ENCODE peak calls at places on chromosomes 11 and 22, in five cellular contexts. J, O, C, G and F are unnamed samples.

GRCh38 chr11:20026629-20027545 is 133.4 kb downstream of the DBX1 start:
- DNase-seq in J (no peak), O (no peak), C (peak), G (peak), F (no peak)

GRCh38 chr11:30585067-30585891 is 874 bp downstream of the MPPED2 start:
- DNase-seq in J (no peak), O (no peak), C (peak), G (no peak), F (no peak)

GRCh38 chr11:122703541-122704272 is 48.2 kb downstream of the UBASH3B start:
- DNase-seq in J (no peak), O (no peak), C (no peak), G (no peak), F (no peak)

GRCh38 chr11:819129-819931 is 616 bp downstream of the PNPLA2 start:
- DNase-seq in J (peak), O (peak), C (peak), G (no peak), F (peak)

GRCh38 chr11:29124436-29124835 is 892.4 kb downstream of the KCNA4 start:
- DNase-seq in J (no peak), O (no peak), C (no peak), G (no peak), F (no peak)

GRCh38 chr11:46381046-46381835 is at the start of gene MDK:
- DNase-seq in J (no peak), O (no peak), C (peak), G (no peak), F (no peak)

GRCh38 chr11:120710354-120711187 is 199.0 kb downstream of the GRIK4 start:
- DNase-seq in J (peak), O (peak), C (peak), G (no peak), F (peak)

GRCh38 chr11:75261474-75261847 is 20.9 kb downstream of the TPBGL start:
- DNase-seq in J (no peak), O (no peak), C (no peak), G (no peak), F (no peak)

GRCh38 chr22:49550766-49551362 is 276.8 kb downstream of the BRD1 start:
- DNase-seq in J (no peak), O (no peak), C (no peak), G (no peak), F (no peak)

GRCh38 chr22:44870021-44870420 is 117.6 kb downstream of the ARHGAP8 start:
- DNase-seq in J (no peak), O (no peak), C (no peak), G (no peak), F (no peak)

GRCh38 chr11:65493367-65494176 is 5.3 kb upstream of the MALAT1 start:
- DNase-seq in J (peak), O (no peak), C (no peak), G (no peak), F (peak)

GRCh38 chr11:46047520-46047919 is 73.7 kb downstream of the PHF21A start:
- DNase-seq in J (no peak), O (no peak), C (no peak), G (no peak), F (no peak)

GRCh38 chr11:88300888-88301477 is 36.6 kb downstream of the CTSC start:
- DNase-seq in J (no peak), O (no peak), C (no peak), G (peak), F (no peak)

GRCh38 chr22:41919357-41920224 is 4.7 kb upstream of the SHISA8 start:
- DNase-seq in J (no peak), O (no peak), C (peak), G (peak), F (no peak)

GRCh38 chr11:44764583-44764982 is 37.8 kb downstream of the TSPAN18 start:
- DNase-seq in J (no peak), O (no peak), C (no peak), G (no peak), F (no peak)

GRCh38 chr11:776459-777287 is 614 bp downstream of the GATD1 start:
- DNase-seq in J (no peak), O (no peak), C (peak), G (no peak), F (no peak)

GRCh38 chr11:116311141-116311540 is 461.6 kb downstream of the BUD13 start:
- DNase-seq in J (no peak), O (no peak), C (no peak), G (no peak), F (no peak)

GRCh38 chr22:19791243-19791642 is 30.7 kb downstream of the TBX1 start:
- DNase-seq in J (no peak), O (no peak), C (no peak), G (no peak), F (no peak)

GRCh38 chr11:105000797-105001196 is 22.2 kb downstream of the CASP5 start:
- DNase-seq in J (no peak), O (no peak), C (no peak), G (peak), F (no peak)

GRCh38 chr11:394034-394857 is at the start of gene PKP3:
- DNase-seq in J (no peak), O (no peak), C (peak), G (no peak), F (no peak)

GRCh38 chr11:8928981-8929615 is 3.6 kb downstream of the C11orf16 start:
- DNase-seq in J (no peak), O (no peak), C (no peak), G (no peak), F (no peak)

GRCh38 chr11:43556269-43556668 is 124.3 kb upstream of the HSD17B12 start:
- DNase-seq in J (no peak), O (no peak), C (no peak), G (no peak), F (no peak)

GRCh38 chr11:29616611-29617010 is 400.2 kb downstream of the KCNA4 start:
- DNase-seq in J (no peak), O (peak), C (no peak), G (no peak), F (no peak)

GRCh38 chr11:75867778-75868374 is 52.9 kb downstream of the UVRAG start:
- DNase-seq in J (no peak), O (peak), C (no peak), G (peak), F (peak)

GRCh38 chr11:59899532-59899931 is 20.9 kb downstream of the OOSP3 start:
- DNase-seq in J (no peak), O (no peak), C (no peak), G (no peak), F (no peak)

GRCh38 chr11:29319231-29319630 is 697.6 kb downstream of the KCNA4 start:
- DNase-seq in J (no peak), O (no peak), C (no peak), G (no peak), F (no peak)

GRCh38 chr22:45212306-45212709 is 28.4 kb downstream of the KIAA0930 start:
- DNase-seq in J (no peak), O (peak), C (no peak), G (no peak), F (peak)

GRCh38 chr11:58928691-58929090 is 10.6 kb upstream of the GLYATL1 start:
- DNase-seq in J (no peak), O (no peak), C (no peak), G (no peak), F (no peak)

GRCh38 chr11:100680070-100680469 is 7.0 kb upstream of the ARHGAP42 start:
- DNase-seq in J (no peak), O (no peak), C (no peak), G (no peak), F (no peak)

GRCh38 chr22:27318516-27318915 is 483.0 kb downstream of the MN1 start:
- DNase-seq in J (no peak), O (peak), C (no peak), G (no peak), F (no peak)

GRCh38 chr22:38772624-38772873 is 16.8 kb upstream of the SUN2 start:
- DNase-seq in J (no peak), O (no peak), C (no peak), G (no peak), F (no peak)